ENCODE peak calls at places on chromosomes 2 and 18, in five cellular contexts. Z is Peyer's patch, Y is IMR-90, C is tibial nerve, E is right lobe of liver. U is an unnamed sample.

GRCh38 chr2:68282814-68283812 is 30.8 kb upstream of the PPP3R1 start:
- DNase-seq in E (no peak), Y (peak; percentile 61), C (no peak), Z (no peak), U (no peak)

GRCh38 chr2:234490239-234491074 is 6.4 kb downstream of the ARL4C start:
- DNase-seq in Z (no peak), E (no peak), C (no peak), Y (no peak), U (no peak)

GRCh38 chr2:122363885-122364284 is 608.4 kb downstream of the TSN start:
- DNase-seq in C (no peak), Y (no peak), Z (no peak), E (no peak), U (no peak)

GRCh38 chr18:30694773-30695172 is 347.8 kb downstream of the DSC3 start:
- DNase-seq in Z (no peak), C (no peak), E (no peak), Y (no peak), U (no peak)

GRCh38 chr2:21484643-21485042 is 360.9 kb downstream of the TDRD15 start:
- DNase-seq in C (no peak), Z (no peak), Y (no peak), E (no peak), U (no peak)

GRCh38 chr18:51196116-51196810 is 1.2 kb downstream of the MEX3C start:
- DNase-seq in E (peak; percentile 66), C (peak; percentile 32), Z (peak; percentile 74), Y (peak; percentile 15), U (peak; percentile 38)

GRCh38 chr18:13216092-13216582 is 2.4 kb upstream of the LDLRAD4 start:
- DNase-seq in Z (peak; percentile 91), Y (peak; percentile 47), C (no peak), E (peak; percentile 95), U (peak; percentile 71)

GRCh38 chr2:7868836-7869235 is 813.0 kb upstream of the ID2 start:
- DNase-seq in Z (no peak), Y (no peak), E (no peak), C (no peak), U (no peak)

GRCh38 chr18:77851798-77852197 is 602.1 kb downstream of the GALR1 start:
- DNase-seq in Y (no peak), E (no peak), Z (no peak), C (no peak), U (no peak)

GRCh38 chr18:77133920-77134496 is 1.4 kb upstream of the MBP start:
- DNase-seq in Y (no peak), C (peak; percentile 42), Z (peak; percentile 83), E (no peak), U (peak; percentile 81)

GRCh38 chr2:69835666-69836065 is 6.2 kb downstream of the GMCL1 start:
- DNase-seq in Y (no peak), C (no peak), E (no peak), Z (no peak), U (no peak)
- TF ChIP-seq POLR2A in Y (no peak), C (no peak), E (no peak), Z (no peak), U (no peak)

DNA sequence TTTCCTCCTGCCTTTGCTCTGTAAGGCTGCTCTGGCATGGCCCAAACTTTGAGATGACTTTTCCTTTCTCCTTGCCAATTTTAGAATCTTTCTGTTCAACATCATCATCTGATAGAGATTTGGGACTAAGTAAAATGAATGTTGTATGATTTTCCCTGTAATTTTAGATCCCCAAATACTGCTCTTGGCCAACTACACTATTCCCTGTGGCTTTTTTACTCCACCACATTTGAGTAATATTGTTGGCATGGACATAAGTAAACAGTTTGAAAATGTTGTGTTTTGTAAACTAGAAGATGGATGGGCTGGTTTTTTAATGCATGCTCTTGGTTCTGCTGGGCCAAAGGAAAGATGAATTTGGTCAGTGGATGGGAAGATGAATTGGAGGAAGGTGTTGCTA is 12.1 kb downstream of the LTBP1 start:
- DNase-seq in Z (no peak), Y (peak; percentile 33), C (no peak), E (no peak), U (no peak)
- TF ChIP-seq CTCF in Z (no peak), Y (no peak), C (no peak), E (no peak), U (no peak)

GRCh38 chr2:161415467-161416293 is 417 bp upstream of the TBR1 start:
- DNase-seq in E (no peak), C (no peak), Z (no peak), Y (no peak), U (no peak)

GRCh38 chr2:161414385-161415040 is 1.6 kb upstream of the TBR1 start:
- DNase-seq in C (no peak), Y (peak; percentile 11), E (no peak), Z (no peak), U (no peak)

GRCh38 chr2:161414015-161414384 is 2.1 kb upstream of the TBR1 start:
- DNase-seq in Y (no peak), C (no peak), E (no peak), Z (no peak), U (no peak)

GRCh38 chr2:161416294-161416632 is at the start of gene TBR1:
- DNase-seq in Z (no peak), E (no peak), C (no peak), Y (no peak), U (no peak)

GRCh38 chr2:161415041-161415440 is 1.1 kb upstream of the TBR1 start:
- DNase-seq in Y (no peak), Z (no peak), E (no peak), C (no peak), U (no peak)
- H3K4me3 ChIP-seq in Y (peak overlapping the region; percentile 43), Z (peak overlapping the region; percentile 23), E (peak overlapping the region; percentile 37), C (peak overlapping the region; percentile 45), U (peak overlapping the region; percentile 67)

GRCh38 chr2:25215948-25216679 is 47.7 kb upstream of the POMC start:
- DNase-seq in Y (no peak), E (peak; percentile 68), C (peak; percentile 41), Z (peak; percentile 94), U (peak; percentile 50)
- TF ChIP-seq POLR2A in Y (no peak), E (peak; percentile 37), C (no peak), Z (no peak), U (no peak)

GRCh38 chr2:25806941-25807340 is 71.3 kb downstream of the ASXL2 start:
- DNase-seq in C (no peak), E (no peak), Z (no peak), Y (no peak), U (no peak)

GRCh38 chr2:25808006-25808383 is 70.3 kb downstream of the ASXL2 start:
- DNase-seq in Y (peak; percentile 65), E (no peak), C (no peak), Z (no peak), U (no peak)

GRCh38 chr2:25810428-25810827 is 67.9 kb downstream of the ASXL2 start:
- DNase-seq in E (no peak), Z (no peak), C (no peak), Y (no peak), U (no peak)

GRCh38 chr2:25805987-25806386 is 72.3 kb downstream of the ASXL2 start:
- DNase-seq in E (no peak), Z (no peak), C (no peak), Y (no peak), U (no peak)

GRCh38 chr2:25809646-25810045 is 68.6 kb downstream of the ASXL2 start:
- DNase-seq in Y (no peak), E (peak; percentile 81), C (no peak), Z (no peak), U (no peak)
- TF ChIP-seq CTCF in Y (no peak), E (no peak), C (no peak), Z (no peak), U (no peak)

DNA sequence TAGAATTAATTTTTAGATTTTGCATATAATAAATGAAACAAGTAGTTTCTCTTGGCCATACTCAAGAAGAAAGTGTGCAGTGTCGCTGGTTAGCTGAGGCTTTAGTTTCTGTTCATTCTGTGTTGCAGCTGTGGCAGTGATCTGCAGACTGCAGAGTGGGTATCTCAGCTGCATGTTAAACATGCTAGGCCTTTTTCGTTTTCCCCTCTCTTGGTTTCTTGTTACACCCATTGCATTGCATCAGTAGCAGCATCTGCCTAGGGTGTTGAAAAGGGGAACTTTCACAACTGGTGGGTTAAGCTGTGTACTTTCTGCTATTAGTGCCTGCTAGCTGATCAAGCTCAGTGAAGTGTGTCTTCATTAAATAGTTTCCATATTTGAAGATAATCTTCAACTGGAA is 51.3 kb downstream of the ACSL3 start:
- DNase-seq in Z (peak; percentile 63), Y (peak; percentile 46), C (no peak), E (no peak), U (peak; percentile 26)
- H3K4me3 ChIP-seq in Z (no peak overlapping the region), Y (no peak overlapping the region), C (no peak overlapping the region), E (no peak overlapping the region), U (peak overlapping the region; percentile 11)

DNA sequence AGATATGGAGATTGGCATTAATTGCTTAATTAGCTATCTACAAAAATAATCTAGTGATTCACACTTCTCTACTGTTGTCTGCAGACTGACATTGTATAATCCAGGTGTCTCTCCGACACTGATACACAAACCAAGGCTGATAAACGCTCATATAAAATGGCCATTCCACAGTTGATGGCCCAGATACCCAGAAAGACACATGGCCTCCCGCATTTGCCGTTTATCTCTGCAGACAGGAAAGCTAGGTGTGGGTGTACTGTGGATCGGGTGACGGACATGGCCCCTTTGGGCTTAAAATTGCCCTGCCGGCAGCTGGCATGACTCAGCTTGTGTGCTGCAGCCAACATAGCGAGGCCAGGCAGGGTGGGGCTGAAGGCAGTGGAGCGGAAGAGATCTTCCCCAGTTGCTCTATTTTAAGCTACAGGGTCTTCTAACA is 18.5 kb downstream of the PMAIP1 start:
- DNase-seq in E (peak; percentile 50), C (no peak), Y (peak; percentile 61), Z (peak; percentile 83), U (peak; percentile 77)
- TF ChIP-seq POLR2A in E (no peak), C (no peak), Y (no peak), Z (no peak), U (no peak)

DNA sequence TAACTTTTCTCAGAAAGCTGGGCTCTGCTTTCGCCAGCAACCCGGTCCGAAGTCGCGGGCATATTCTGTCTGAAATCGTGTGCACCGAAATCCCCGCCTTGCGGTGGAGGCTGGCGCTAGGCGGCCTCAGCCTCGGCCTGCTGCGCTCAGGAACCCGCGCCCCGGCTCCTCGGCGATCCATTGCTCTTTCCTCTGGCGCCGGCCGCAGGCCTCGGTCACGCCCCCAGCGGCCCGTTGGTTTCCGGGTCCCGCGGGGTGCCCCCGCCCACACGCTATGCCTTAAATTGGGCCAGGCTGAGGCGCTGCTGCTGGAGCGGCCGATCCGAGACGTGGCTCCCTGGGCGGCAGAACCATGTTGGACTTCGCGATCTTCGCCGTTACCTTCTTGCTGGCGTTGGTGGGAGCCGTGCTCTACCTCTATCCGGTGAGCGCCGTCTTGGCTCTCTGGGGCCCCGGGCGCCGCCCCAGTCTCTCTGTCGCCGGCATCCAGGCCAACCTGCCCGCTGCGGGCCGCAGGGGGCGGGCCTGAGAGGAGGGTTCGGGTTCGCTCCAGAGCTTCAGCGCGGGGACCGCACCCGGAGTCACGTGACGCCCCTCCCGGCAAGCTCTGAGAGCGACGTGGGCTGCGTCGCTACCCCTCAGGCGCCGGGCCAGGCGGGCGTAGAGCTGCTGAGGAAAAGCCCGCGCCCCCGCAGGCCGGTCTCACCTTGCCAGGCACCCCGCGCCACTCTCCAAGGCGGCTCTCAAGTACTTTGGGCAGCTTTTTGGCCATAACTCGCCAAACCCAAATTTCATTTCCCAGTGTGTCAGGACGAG is at the start of gene CYP20A1:
- DNase-seq in C (peak; percentile 94), Z (peak; percentile 98), E (peak; percentile 97), Y (peak; percentile 94), U (peak; percentile 90)
- TF ChIP-seq CTCF in C (peak; percentile 46), Z (peak; percentile 50), E (peak; percentile 35), Y (peak; percentile 43), U (no peak)

U was measured in gastrocnemius medialis.